ENCODE peak calls at places on chromosomes 13 and 19, in four cellular contexts. Q is PC-9; I is CD8-positive, alpha-beta T cell; B is mucosa of descending colon. Y is an unnamed sample. For H3K36me3, the result is how much of the 10 kb centered on the place peaks cover.

GRCh38 chr13:96816874-96817273 is 177.4 kb downstream of the OXGR1 start:
- DNase-seq in Q (no peak), I (no peak), B (no peak), Y (no peak)

GRCh38 chr19:14577885-14578427 is 4.9 kb upstream of the CLEC17A start:
- DNase-seq in Q (no peak), I (no peak), B (no peak), Y (no peak)

GRCh38 chr13:96052655-96053002 is 572 bp downstream of the UGGT2 start:
- DNase-seq in Q (peak), B (no peak), I (no peak), Y (peak)

GRCh38 chr19:7395793-7396192 is 47.1 kb downstream of the ARHGEF18 start:
- DNase-seq in Q (peak), B (peak), I (no peak), Y (no peak)

GRCh38 chr13:110520431-110521295 is 40.9 kb downstream of the RAB20 start:
- DNase-seq in I (no peak), Q (no peak), B (peak), Y (no peak)

GRCh38 chr19:47225746-47226425 is 5.1 kb downstream of the BBC3 start:
- DNase-seq in Q (peak), I (peak), B (peak), Y (no peak)

GRCh38 chr13:66634384-66634783 is 595.8 kb downstream of the PCDH9 start:
- DNase-seq in I (no peak), B (no peak), Q (no peak), Y (no peak)

GRCh38 chr19:44876930-44877530 is 14.0 kb upstream of the TOMM40 start:
- DNase-seq in Q (no peak), B (no peak), I (no peak), Y (no peak)

GRCh38 chr13:73411067-73411809 is 352.4 kb downstream of the KLF5 start:
- DNase-seq in Q (no peak), I (no peak), B (no peak), Y (no peak)

GRCh38 chr19:38850231-38850975 is 617 bp upstream of the HNRNPL start:
- DNase-seq in Q (peak), B (peak), I (peak), Y (peak)
- TF ChIP-seq CTCF in Q (no peak), B (peak), I (no peak), Y (peak)

GRCh38 chr19:4849019-4849418 is 17.5 kb upstream of the TICAM1 start:
- DNase-seq in Q (no peak), I (no peak), B (no peak), Y (no peak)

GRCh38 chr19:4847190-4847973 is 15.9 kb upstream of the TICAM1 start:
- DNase-seq in I (no peak), Q (no peak), B (no peak), Y (no peak)

GRCh38 chr19:4851551-4852290 is 15.7 kb downstream of the PLIN3 start:
- DNase-seq in B (peak), Q (no peak), I (peak), Y (no peak)

GRCh38 chr19:4852484-4852883 is 15.0 kb downstream of the PLIN3 start:
- DNase-seq in I (no peak), Q (no peak), B (no peak), Y (no peak)
- H3K36me3 ChIP-seq in I (under half), Q (under half), B (under half), Y (under half)

GRCh38 chr13:20721454-20722357 is 18.2 kb downstream of the IL17D start:
- DNase-seq in B (peak), Q (no peak), I (no peak), Y (no peak)
- H3K4me3 ChIP-seq in B (no peak), Q (no peak), I (peak), Y (peak)

DNA sequence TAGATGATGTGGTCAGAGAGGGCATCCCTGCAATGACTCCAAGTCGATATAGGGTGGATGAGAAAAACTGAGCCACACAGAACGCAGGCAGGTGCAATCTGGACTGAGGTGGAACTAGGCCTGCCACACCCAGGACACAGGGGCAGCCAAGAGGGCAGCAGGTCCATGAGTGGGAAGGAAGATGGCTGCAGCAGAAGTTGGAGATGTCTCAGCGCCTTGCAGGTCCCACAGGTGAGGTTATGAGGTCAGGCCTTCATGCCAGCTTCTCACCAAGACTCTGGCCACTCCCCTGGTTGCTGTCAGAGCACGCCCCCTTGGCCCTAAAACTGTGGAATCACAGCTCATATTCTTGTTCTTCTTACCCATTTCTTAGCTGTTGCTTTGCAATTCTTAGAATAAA is 147.7 kb upstream of the VSTM2B start:
- DNase-seq in Q (no peak), I (no peak), B (no peak), Y (no peak)
- TF ChIP-seq CTCF in Q (no peak), I (no peak), B (no peak), Y (no peak)

GRCh38 chr13:48072304-48072703 is 22.6 kb downstream of the MED4 start:
- DNase-seq in Q (no peak), I (no peak), B (no peak), Y (no peak)
- H3K36me3 ChIP-seq in Q (half or more), I (under half), B (under half), Y (under half)

DNA sequence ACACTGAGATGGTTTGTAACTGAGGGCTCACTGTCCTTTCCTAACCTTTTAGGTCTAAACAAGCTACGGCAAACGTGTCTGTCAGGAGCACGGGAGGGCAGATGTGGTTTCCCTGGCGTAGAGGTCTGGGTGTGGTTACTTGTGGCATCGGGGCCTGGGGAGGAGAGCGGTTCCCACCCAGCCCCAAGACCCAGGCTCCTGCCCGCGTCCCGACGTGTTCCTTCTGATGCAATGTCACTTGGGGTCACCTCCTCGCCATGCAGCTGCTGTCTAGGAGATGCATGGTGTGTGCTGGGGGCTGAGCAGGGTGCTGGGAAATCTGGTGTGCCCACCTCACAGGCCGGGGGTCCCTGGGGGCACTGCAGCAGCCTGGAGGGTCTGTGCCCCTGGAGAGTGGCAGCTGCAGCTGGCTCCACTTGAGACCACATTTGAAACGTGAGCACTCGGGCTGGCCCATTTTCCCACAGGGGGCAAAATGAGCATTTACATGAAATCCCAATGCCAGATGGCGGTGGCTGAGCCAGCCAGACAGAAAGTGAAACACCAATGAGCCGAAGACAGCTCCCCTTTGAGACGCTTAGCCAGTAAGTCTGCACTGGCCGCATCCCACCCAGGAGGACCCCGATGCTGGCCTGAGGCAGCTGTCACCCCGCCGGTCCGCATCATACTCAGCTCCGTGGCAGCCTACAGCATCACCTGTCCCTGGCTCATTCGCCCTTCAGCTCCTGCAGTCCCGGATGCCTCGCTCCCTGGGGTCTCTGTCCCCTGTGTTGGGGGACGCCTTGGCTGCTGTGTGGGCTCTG is 22.3 kb upstream of the MYDGF start:
- DNase-seq in Q (no peak), B (no peak), I (no peak), Y (no peak)
- H3K4me3 ChIP-seq in Q (no peak), B (no peak), I (no peak), Y (no peak)

DNA sequence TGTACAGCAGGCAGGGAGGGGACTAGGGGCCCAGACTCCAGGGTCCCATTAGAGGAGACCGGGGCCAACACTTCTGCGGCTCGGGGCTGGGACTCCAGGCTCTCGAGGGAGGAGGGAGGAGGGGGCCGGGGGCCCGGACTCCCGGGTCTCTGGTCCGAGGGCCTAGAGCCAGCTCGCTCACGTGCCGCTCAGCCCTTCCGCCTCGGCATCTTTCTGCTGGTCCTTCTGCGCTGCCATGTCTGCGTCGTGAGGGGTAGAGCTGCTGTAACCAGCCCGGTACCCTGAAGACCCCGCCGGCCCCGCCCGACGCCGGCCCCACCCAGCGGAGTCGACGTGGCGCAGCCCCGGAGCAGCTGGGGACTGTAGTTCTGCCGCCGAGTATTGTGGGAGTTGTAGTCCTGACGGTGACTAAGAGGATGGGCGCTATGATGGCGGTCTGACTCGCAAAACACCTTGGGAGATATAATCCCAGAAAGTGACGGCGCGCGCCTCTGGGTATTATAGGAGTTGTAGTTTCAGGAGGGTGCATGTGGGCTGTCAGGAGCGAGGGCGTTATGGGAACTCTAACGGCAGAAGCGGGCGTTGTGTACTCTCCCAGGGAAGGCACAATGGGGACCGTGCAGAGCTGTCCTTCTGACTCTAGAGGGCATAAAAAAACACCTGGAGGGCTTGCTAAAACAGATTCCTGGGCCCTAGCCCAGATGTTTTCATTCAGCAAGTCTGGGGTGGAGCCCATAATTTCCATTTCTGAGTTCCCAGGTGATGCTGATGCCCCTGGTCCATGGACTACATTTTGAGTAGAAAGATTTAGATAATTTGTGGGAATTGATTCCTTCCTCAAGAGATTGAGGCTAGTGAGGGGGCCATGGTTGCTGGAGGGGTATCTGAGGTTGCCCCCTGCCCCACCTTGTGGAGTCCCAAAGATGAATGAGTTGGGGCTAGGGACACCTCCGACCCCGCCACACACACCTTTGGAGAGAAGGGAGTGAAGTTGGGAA is at the start of gene RABAC1:
- DNase-seq in B (peak), Q (peak), I (peak), Y (peak)
- TF ChIP-seq CTCF in B (no peak), Q (peak), I (peak), Y (peak)

DNA sequence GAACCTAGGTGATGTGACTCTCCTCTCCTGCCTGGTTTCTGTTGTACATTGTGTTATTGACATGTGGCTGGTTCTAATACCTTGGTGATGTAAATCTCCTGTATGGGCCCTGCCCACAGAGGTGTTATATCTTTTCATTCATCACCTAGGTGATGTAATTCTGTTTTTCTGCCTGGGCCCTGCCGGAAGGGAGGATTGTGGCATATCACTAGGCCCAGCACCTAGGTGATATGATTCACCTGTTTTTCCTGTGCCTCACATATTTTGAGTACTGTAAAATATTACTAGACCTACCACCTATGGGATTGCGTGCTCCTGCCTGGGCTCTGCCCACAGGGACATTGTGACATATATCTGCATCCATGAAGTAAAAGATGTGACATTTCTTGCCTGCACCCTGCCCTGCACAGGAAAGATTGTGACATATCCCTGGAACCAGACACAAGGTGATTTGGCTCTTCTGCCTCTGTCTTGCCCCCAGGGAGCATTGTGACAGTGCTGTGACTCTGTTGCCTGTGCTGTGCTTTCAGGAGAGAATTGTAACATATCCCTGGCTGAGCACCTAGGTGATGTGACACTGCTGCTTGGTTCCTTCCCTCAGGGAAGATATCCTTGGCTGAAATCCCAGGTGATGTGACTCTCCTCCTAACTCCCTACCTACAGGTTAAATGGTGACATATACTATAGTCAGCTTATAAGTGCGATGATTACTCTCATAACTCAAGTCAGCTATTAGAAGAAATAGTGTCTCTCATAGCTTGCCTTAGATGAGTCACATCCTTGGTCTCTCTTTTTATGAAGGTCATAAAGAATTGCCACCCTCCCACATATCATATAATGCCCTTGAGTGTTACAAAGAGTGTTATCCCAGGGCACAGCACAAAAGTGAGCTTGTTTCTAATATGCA is 13.3 kb upstream of the ZNF681 start:
- DNase-seq in Q (no peak), B (no peak), I (no peak), Y (no peak)
- H3K36me3 ChIP-seq in Q (half or more), B (under half), I (under half), Y (under half)

Y was measured in BJ.